ENCODE peak calls at places on chromosomes 12 and 14, in ten cellular contexts. L is Caco-2, H is COR-L47, X is glutamatergic neuron, K is HT-29, M is kidney tubule cell, E is Calu3, Q is tibial nerve, V is hypothalamus, O is cardiac muscle cell. W is an unnamed sample.

GRCh38 chr12:8887285-8887715 is 27.0 kb upstream of the PHC1 start:
- DNase-seq in L (no peak), H (no peak), X (no peak), K (no peak), M (peak), E (no peak), Q (no peak), V (no peak), O (no peak), W (peak)

GRCh38 chr14:102201369-102201748 is 61.7 kb downstream of the WDR20 start:
- DNase-seq in L (no peak), H (no peak), X (no peak), K (no peak), M (no peak), E (no peak), Q (no peak), V (no peak), O (no peak), W (no peak)

GRCh38 chr12:93886533-93887511 is 209.6 kb downstream of the CRADD start:
- DNase-seq in L (no peak), H (no peak), X (no peak), K (peak), M (no peak), E (no peak), Q (no peak), V (no peak), O (no peak), W (peak)

GRCh38 chr14:77105554-77105953 is 7.5 kb downstream of the CIPC start:
- DNase-seq in L (no peak), H (no peak), X (no peak), K (no peak), M (no peak), E (no peak), Q (no peak), V (peak), O (no peak), W (no peak)

GRCh38 chr12:2163172-2163927 is 110.6 kb downstream of the CACNA1C start:
- DNase-seq in L (no peak), H (no peak), X (no peak), K (peak), M (no peak), E (peak), Q (peak), V (peak), O (peak), W (peak)

GRCh38 chr14:102262894-102263462 is 42.0 kb downstream of the MOK start:
- DNase-seq in L (no peak), H (no peak), X (peak), K (no peak), M (peak), E (peak), Q (no peak), V (no peak), O (no peak), W (peak)

GRCh38 chr14:85187521-85187920 is 342.4 kb upstream of the FLRT2 start:
- DNase-seq in L (no peak), H (no peak), X (no peak), K (no peak), M (no peak), E (no peak), Q (no peak), V (no peak), O (no peak), W (no peak)

GRCh38 chr12:109764776-109765492 is 51.3 kb downstream of the FAM222A start:
- DNase-seq in L (no peak), H (no peak), X (no peak), K (no peak), M (no peak), E (no peak), Q (no peak), V (no peak), O (no peak), W (no peak)

GRCh38 chr14:104353921-104354701 is 215.7 kb downstream of the KIF26A start:
- DNase-seq in L (no peak), H (no peak), X (no peak), K (no peak), M (no peak), E (no peak), Q (no peak), V (no peak), O (no peak), W (no peak)

GRCh38 chr12:51323317-51323960 is 535 bp downstream of the BIN2 start:
- DNase-seq in L (no peak), H (no peak), X (no peak), K (no peak), M (no peak), E (no peak), Q (no peak), V (no peak), O (no peak), W (no peak)

GRCh38 chr12:2641209-2641608 is 153.6 kb upstream of the FKBP4 start:
- DNase-seq in L (peak), H (no peak), X (peak), K (peak), M (peak), E (peak), Q (no peak), V (no peak), O (no peak), W (peak)

GRCh38 chr12:25194211-25194610 is 749 bp downstream of the DNAI7 start:
- DNase-seq in L (no peak), H (no peak), X (no peak), K (no peak), M (no peak), E (no peak), Q (no peak), V (no peak), O (no peak), W (no peak)

GRCh38 chr12:82873309-82873708 is 186.6 kb downstream of the TMTC2 start:
- DNase-seq in L (no peak), H (no peak), X (no peak), K (no peak), M (no peak), E (no peak), Q (no peak), V (no peak), O (no peak), W (no peak)

GRCh38 chr12:46490635-46491034 is 118.1 kb upstream of the SLC38A2 start:
- DNase-seq in L (no peak), H (no peak), X (no peak), K (no peak), M (no peak), E (no peak), Q (no peak), V (no peak), O (no peak), W (peak)

GRCh38 chr14:30234966-30235365 is 307.3 kb upstream of the PRKD1 start:
- DNase-seq in L (no peak), H (no peak), X (no peak), K (no peak), M (no peak), E (no peak), Q (no peak), V (no peak), O (no peak), W (no peak)

GRCh38 chr12:69039881-69040280 is 106.9 kb upstream of the CPM start:
- DNase-seq in L (no peak), H (peak), X (no peak), K (no peak), M (no peak), E (no peak), Q (no peak), V (no peak), O (no peak), W (peak)

GRCh38 chr14:70809238-70810214 is at the start of gene MAP3K9:
- DNase-seq in L (peak), H (peak), X (peak), K (peak), M (peak), E (peak), Q (no peak), V (peak), O (peak), W (peak)

GRCh38 chr14:101889366-101889765 is 75.0 kb upstream of the DYNC1H1 start:
- DNase-seq in L (no peak), H (no peak), X (no peak), K (no peak), M (no peak), E (no peak), Q (no peak), V (no peak), O (no peak), W (no peak)

GRCh38 chr14:102590667-102591099 is 1.8 kb upstream of the RCOR1 start:
- DNase-seq in L (peak), H (no peak), X (peak), K (peak), M (peak), E (peak), Q (no peak), V (no peak), O (peak), W (peak)

GRCh38 chr14:72675126-72675525 is 218.8 kb downstream of the DPF3 start:
- DNase-seq in L (no peak), H (no peak), X (no peak), K (no peak), M (no peak), E (no peak), Q (no peak), V (no peak), O (no peak), W (no peak)

GRCh38 chr12:132490481-132491348 is 764 bp downstream of the FBRSL1 start:
- DNase-seq in L (no peak), H (no peak), X (no peak), K (peak), M (peak), E (no peak), Q (no peak), V (no peak), O (peak), W (peak)

GRCh38 chr12:86712425-86712843 is 456.2 kb upstream of the MGAT4C start:
- DNase-seq in L (no peak), H (no peak), X (no peak), K (peak), M (peak), E (peak), Q (no peak), V (no peak), O (no peak), W (peak)

GRCh38 chr12:120007272-120007671 is 18.2 kb downstream of the BICDL1 start:
- DNase-seq in L (no peak), H (no peak), X (no peak), K (peak), M (peak), E (no peak), Q (no peak), V (no peak), O (no peak), W (no peak)